ENCODE peak calls at places on chromosomes 11 and 22, in four cellular contexts. P, B, F and Y are unnamed samples.

GRCh38 chr22:22178566-22178965 is 66.0 kb upstream of the VPREB1 start:
- DNase-seq in F (no peak), P (no peak), B (no peak), Y (no peak)

GRCh38 chr11:117443269-117444186 is 115.9 kb downstream of the CEP164 start:
- DNase-seq in B (peak; percentile 72), F (no peak), P (peak; percentile 56), Y (no peak)

GRCh38 chr22:38506118-38506962 is at the start of gene DDX17:
- DNase-seq in P (peak; percentile 90), F (peak; percentile 93), B (peak; percentile 96), Y (peak; percentile 91)

GRCh38 chr11:19101803-19102520 is 15.0 kb upstream of the ZDHHC13 start:
- DNase-seq in B (no peak), P (no peak), F (no peak), Y (no peak)

GRCh38 chr11:11407065-11407737 is 54.2 kb upstream of the CSNK2A3 start:
- DNase-seq in P (peak; percentile 42), B (no peak), F (no peak), Y (no peak)

GRCh38 chr11:1572200-1573076 is at the start of gene DUSP8:
- DNase-seq in P (peak; percentile 94), F (peak; percentile 95), B (peak; percentile 97), Y (peak; percentile 97)

GRCh38 chr11:20035701-20036601 is 124.3 kb downstream of the DBX1 start:
- DNase-seq in F (no peak), P (no peak), B (no peak), Y (no peak)

GRCh38 chr22:40055143-40055926 is 60.6 kb downstream of the FAM83F start:
- DNase-seq in F (no peak), B (no peak), P (no peak), Y (no peak)

GRCh38 chr11:92457250-92457649 is 232.6 kb downstream of the FAT3 start:
- DNase-seq in P (no peak), B (no peak), F (no peak), Y (no peak)

GRCh38 chr22:31230871-31231621 is 18.9 kb downstream of the LIMK2 start:
- DNase-seq in P (no peak), F (peak; percentile 31), B (peak; percentile 79), Y (peak; percentile 45)

GRCh38 chr11:11345099-11345498 is 8.0 kb downstream of the CSNK2A3 start:
- DNase-seq in P (no peak), B (peak; percentile 34), F (no peak), Y (no peak)

GRCh38 chr11:95521862-95522261 is 267.7 kb downstream of the FAM76B start:
- DNase-seq in F (no peak), B (no peak), P (no peak), Y (no peak)

GRCh38 chr11:92409956-92410355 is 185.3 kb downstream of the FAT3 start:
- DNase-seq in F (no peak), B (no peak), P (no peak), Y (no peak)

GRCh38 chr11:32584921-32585320 is 1.3 kb downstream of the EIF3M start:
- DNase-seq in B (no peak), F (no peak), P (no peak), Y (no peak)

GRCh38 chr11:113615098-113615497 is 91.0 kb downstream of the TMPRSS5 start:
- DNase-seq in F (no peak), B (no peak), P (no peak), Y (no peak)

GRCh38 chr22:49040754-49041467 is 786.8 kb downstream of the BRD1 start:
- DNase-seq in P (no peak), B (no peak), F (no peak), Y (no peak)

GRCh38 chr11:65642014-65642671 is 4.2 kb downstream of the SIPA1 start:
- DNase-seq in P (no peak), F (no peak), B (no peak), Y (peak; percentile 47)

GRCh38 chr11:66882540-66882939 is 25.7 kb downstream of the LRFN4 start:
- DNase-seq in F (no peak), B (peak; percentile 53), P (no peak), Y (no peak)

GRCh38 chr11:83222499-83222898 is 29.0 kb downstream of the ANKRD42 start:
- DNase-seq in F (no peak), P (no peak), B (no peak), Y (no peak)

GRCh38 chr11:9574806-9575530 is 1.5 kb downstream of the WEE1 start:
- DNase-seq in P (peak; percentile 30), B (peak; percentile 58), F (no peak), Y (no peak)

GRCh38 chr11:63804259-63804658 is 9.0 kb upstream of the SPINDOC start:
- DNase-seq in P (no peak), B (no peak), F (no peak), Y (no peak)

GRCh38 chr22:47309946-47310345 is 547.5 kb downstream of the TBC1D22A start:
- DNase-seq in P (no peak), B (no peak), F (no peak), Y (no peak)

DNA sequence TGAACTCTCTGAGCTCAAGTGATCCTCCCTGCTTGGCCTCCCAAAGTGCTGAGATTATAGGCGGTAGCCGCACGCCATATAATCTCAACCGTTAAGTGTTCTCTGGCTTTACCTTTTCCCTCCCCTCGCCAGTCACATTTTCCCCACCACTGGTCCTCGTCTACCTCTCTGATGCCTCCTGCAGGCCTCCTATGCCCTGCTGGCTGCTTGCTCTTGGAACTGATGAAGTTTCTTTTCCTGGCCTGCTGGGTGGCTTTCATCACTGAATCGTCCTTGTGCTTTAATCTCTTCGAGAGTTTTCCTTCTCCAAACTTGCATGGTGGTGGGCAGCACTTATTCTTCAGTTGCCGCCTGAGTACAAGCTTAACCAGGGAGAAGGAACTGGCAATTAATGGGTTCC is 1.4 kb downstream of the C22orf31 start:
- DNase-seq in P (no peak), B (no peak), F (no peak), Y (no peak)
- TF ChIP-seq CTCF in P (no peak), B (no peak), F (no peak), Y (no peak)

GRCh38 chr11:75561426-75562047 is 516 bp upstream of the SERPINH1 start:
- DNase-seq in P (no peak), F (no peak), B (no peak), Y (no peak)
- TF ChIP-seq CTCF in P (no peak), F (no peak), B (no peak), Y (no peak)

DNA sequence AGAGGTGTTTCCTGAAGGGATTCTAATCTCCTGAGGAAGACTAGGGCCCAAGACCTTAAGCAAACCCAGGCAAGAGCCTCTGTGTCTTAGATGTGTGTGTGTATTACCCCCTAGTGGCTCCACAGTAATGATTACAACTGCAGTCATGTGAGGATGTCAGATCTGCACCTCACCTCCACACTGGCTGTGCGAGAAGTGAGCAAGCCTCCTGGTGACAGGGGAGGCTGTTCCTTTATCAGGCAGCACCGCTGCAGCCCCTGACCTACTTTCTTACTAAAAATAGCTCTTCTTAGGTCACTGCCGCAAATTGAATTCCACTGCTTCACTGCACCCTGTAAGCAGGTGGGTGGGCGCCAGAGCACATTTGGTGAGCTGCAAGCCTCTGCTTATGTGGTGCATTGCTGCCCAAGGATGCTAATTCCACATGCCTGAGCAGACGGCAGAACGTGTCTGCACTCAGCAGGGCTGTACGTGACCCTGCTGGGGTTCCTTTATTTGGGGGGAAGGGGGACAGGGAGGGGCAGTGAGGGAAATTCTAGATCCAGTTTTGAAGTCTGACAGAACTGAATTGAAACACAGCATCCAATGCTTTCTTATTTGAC is 112.4 kb downstream of the KCNC1 start:
- DNase-seq in B (no peak), F (no peak), P (no peak), Y (no peak)
- TF ChIP-seq CTCF in B (no peak), F (no peak), P (peak; percentile 49), Y (no peak)

DNA sequence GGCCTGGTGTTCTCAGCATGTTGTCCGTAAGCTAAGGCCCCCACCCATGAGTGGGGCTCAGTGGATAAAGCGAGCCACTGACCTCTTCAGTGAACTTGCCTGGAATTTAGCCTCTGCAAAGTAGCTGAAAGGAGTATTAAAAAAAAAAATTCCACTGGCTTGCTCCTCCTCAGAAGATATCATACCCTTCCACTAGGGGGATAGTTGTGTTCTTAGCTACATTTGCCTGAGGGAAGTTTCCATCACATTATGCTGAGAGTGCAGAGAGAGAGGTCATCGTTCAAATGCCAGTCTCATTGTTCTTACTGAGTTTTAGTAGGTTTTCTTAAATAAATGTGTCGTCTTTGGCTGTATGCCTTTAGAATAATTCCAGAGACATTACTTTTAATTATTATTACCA is 879.7 kb downstream of the JRKL start:
- DNase-seq in F (no peak), B (no peak), P (no peak), Y (no peak)
- TF ChIP-seq CTCF in F (no peak), B (no peak), P (no peak), Y (no peak)

GRCh38 chr11:116071241-116071640 is 567.0 kb upstream of the CADM1 start:
- DNase-seq in B (no peak), P (no peak), F (no peak), Y (no peak)

GRCh38 chr11:116072133-116072532 is 567.9 kb upstream of the CADM1 start:
- DNase-seq in P (no peak), B (no peak), F (no peak), Y (no peak)

GRCh38 chr11:116070555-116070954 is 566.3 kb upstream of the CADM1 start:
- DNase-seq in P (no peak), B (no peak), F (no peak), Y (no peak)

GRCh38 chr11:116073854-116074837 is 569.9 kb upstream of the CADM1 start:
- DNase-seq in F (no peak), P (peak; percentile 47), B (peak; percentile 19), Y (no peak)

DNA sequence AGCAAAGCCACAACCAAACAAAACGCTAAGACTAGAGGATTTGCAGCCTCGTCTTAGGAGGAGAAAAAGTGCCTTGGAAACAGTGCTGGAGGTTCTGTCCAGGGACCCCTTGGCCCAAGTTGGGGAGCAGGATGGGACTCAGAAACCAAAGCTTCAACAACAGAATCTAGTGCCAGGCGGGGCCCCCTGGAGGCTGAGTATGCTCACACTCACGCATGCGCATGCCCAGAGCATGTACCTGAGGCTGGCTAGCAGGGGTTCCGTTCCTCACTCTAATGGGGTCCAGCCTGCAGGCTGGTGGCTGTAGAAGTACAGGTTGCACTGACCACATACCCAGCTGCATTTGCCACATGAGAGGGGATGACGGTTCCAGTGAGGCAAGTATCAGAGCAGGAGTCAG is 568.6 kb upstream of the CADM1 start:
- DNase-seq in P (no peak), B (peak; percentile 9), F (no peak), Y (no peak)
- TF ChIP-seq CTCF in P (no peak), B (no peak), F (no peak), Y (no peak)

GRCh38 chr11:16862733-16863132 is 124.3 kb downstream of the C11orf58 start:
- DNase-seq in B (no peak), P (no peak), F (no peak), Y (no peak)

GRCh38 chr11:16861867-16862266 is 123.4 kb downstream of the C11orf58 start:
- DNase-seq in B (no peak), F (no peak), P (no peak), Y (no peak)

GRCh38 chr11:16860632-16861031 is 122.2 kb downstream of the C11orf58 start:
- DNase-seq in F (no peak), B (peak; percentile 14), P (no peak), Y (no peak)

GRCh38 chr11:16857186-16857585 is 118.7 kb downstream of the C11orf58 start:
- DNase-seq in F (no peak), B (no peak), P (peak; percentile 48), Y (no peak)

GRCh38 chr11:16859651-16860050 is 121.2 kb downstream of the C11orf58 start:
- DNase-seq in P (no peak), B (no peak), F (no peak), Y (no peak)
- TF ChIP-seq CTCF in P (no peak), B (no peak), F (no peak), Y (no peak)